ENCODE peak calls at places on chromosomes 1 and 21, in five cellular contexts. G, R, W, Z and J are unnamed samples.
A peak's percentile ranks its signal among the peaks of the same experiment; 100 is the strongest.

GRCh38 chr1:31934706-31935629 is 3.2 kb downstream of the PTP4A2 start:
- DNase-seq in Z (no peak), G (no peak), R (no peak), W (peak; percentile 80), J (no peak)

GRCh38 chr1:245154429-245155185 is at the start of gene KIF26B:
- DNase-seq in R (peak; percentile 48), Z (peak; percentile 77), W (no peak), G (peak; percentile 59), J (no peak)

GRCh38 chr1:94125551-94126514 is 4.9 kb upstream of the ABCA4 start:
- DNase-seq in Z (peak; percentile 64), W (no peak), R (peak; percentile 54), G (no peak), J (no peak)

GRCh38 chr1:187624812-187625542 is 796.2 kb downstream of the PLA2G4A start:
- DNase-seq in R (peak; percentile 74), Z (no peak), G (no peak), W (no peak), J (no peak)

GRCh38 chr21:26965567-26966359 is 1.1 kb downstream of the ADAMTS5 start:
- DNase-seq in W (no peak), R (peak; percentile 89), Z (peak; percentile 83), G (peak; percentile 83), J (peak; percentile 24)

GRCh38 chr1:222283147-222283768 is 264.6 kb downstream of the HHIPL2 start:
- DNase-seq in R (no peak), W (no peak), Z (no peak), G (no peak), J (no peak)

GRCh38 chr1:68819190-68819829 is 322.4 kb upstream of the DEPDC1 start:
- DNase-seq in R (peak; percentile 62), W (no peak), G (no peak), Z (peak; percentile 19), J (no peak)

GRCh38 chr1:31509124-31510072 is 66.9 kb upstream of the TINAGL1 start:
- DNase-seq in R (no peak), G (no peak), Z (peak; percentile 54), W (peak; percentile 76), J (no peak)

GRCh38 chr1:204809488-204809887 is 61.2 kb upstream of the NFASC start:
- DNase-seq in W (no peak), G (no peak), R (no peak), Z (no peak), J (no peak)